ENCODE peak calls at places on chromosome 3, in nine cellular contexts. X is upper lobe of left lung; F is stimulated activated CD4-positive, alpha-beta T cell treated with anti-CD3 and anti-CD28 coated beads, TNF-alpha, amount 100 ng/mL, for 24 hours; L is MV-4-11; M is GM23248; C is HL-60; O is activated effector memory CD4-positive, alpha-beta T cell treated with anti-CD3 and anti-CD28 coated beads, Interleukin-2, amount 50 U/mL, for 16 hours; U is activated CD8-positive, alpha-beta memory T cell treated with anti-CD3 and anti-CD28 coated beads, Interleukin-2, amount 50 U/mL, for 4 hours; J is retina. R is an unnamed sample.

GRCh38 chr3:192435241-192435640 is 292.1 kb downstream of the FGF12 start:
- DNase-seq in U (no peak), O (no peak), F (no peak), X (no peak), M (no peak), C (no peak), J (no peak), L (no peak), R (no peak)

GRCh38 chr3:103393395-103394186 is 958.8 kb downstream of the ZPLD1 start:
- DNase-seq in L (no peak), X (no peak), F (no peak), J (no peak), O (no peak), M (peak; percentile 1), U (no peak), C (no peak), R (no peak)

GRCh38 chr3:56796202-56796601 is 5.5 kb downstream of the ARHGEF3 start:
- DNase-seq in J (no peak), C (no peak), O (no peak), X (no peak), F (no peak), M (peak; percentile 65), U (no peak), L (no peak), R (peak; percentile 37)

GRCh38 chr3:177665122-177665808 is 468.0 kb upstream of the TBL1XR1 start:
- DNase-seq in C (no peak), O (no peak), U (no peak), J (no peak), F (no peak), L (no peak), X (no peak), M (peak; percentile 10), R (no peak)

GRCh38 chr3:102449341-102449740 is 14.5 kb downstream of the ZPLD1 start:
- DNase-seq in M (no peak), L (peak; percentile 16), C (no peak), O (no peak), J (no peak), X (no peak), F (no peak), U (no peak), R (peak; percentile 34)

GRCh38 chr3:188241072-188241471 is 87.1 kb downstream of the LPP start:
- DNase-seq in L (no peak), O (no peak), C (no peak), F (no peak), M (no peak), X (no peak), U (no peak), J (peak; percentile 36), R (no peak)

GRCh38 chr3:169759256-169759655 is 5.6 kb downstream of the TERC start:
- DNase-seq in C (no peak), J (no peak), F (no peak), O (no peak), L (peak; percentile 68), U (no peak), X (no peak), M (peak; percentile 76), R (peak; percentile 95)

GRCh38 chr3:129058441-129059194 is 2.0 kb upstream of the GP9 start:
- DNase-seq in J (no peak), X (no peak), O (no peak), M (no peak), F (no peak), U (no peak), C (no peak), L (no peak), R (peak; percentile 10)

GRCh38 chr3:178139116-178139515 is 397.1 kb upstream of the KCNMB2 start:
- DNase-seq in M (no peak), O (no peak), J (no peak), F (no peak), X (no peak), U (no peak), C (no peak), L (no peak), R (no peak)

GRCh38 chr3:136336329-136337100 is 86.4 kb downstream of the PCCB start:
- DNase-seq in C (no peak), M (peak; percentile 88), U (no peak), O (no peak), L (no peak), J (no peak), F (no peak), X (no peak), R (no peak)

GRCh38 chr3:140843656-140844055 is 98.0 kb upstream of the SLC25A36 start:
- DNase-seq in C (no peak), F (no peak), X (no peak), O (no peak), M (no peak), U (no peak), L (no peak), J (peak; percentile 38), R (no peak)

R was measured in bronchial epithelial cell.